ENCODE peak calls at places on chromosomes 11 and 22, in five cellular contexts. R is T-helper 2 cell; Q is CD4-positive, alpha-beta T cell; B is stimulated activated naive CD4-positive, alpha-beta T cell; V is naive thymus-derived CD8-positive, alpha-beta T cell. G is an unnamed sample.

GRCh38 chr11:27215471-27216267 is 147.3 kb downstream of the CCDC34 start:
- DNase-seq in R (no peak), Q (no peak), B (no peak), V (no peak), G (no peak)

GRCh38 chr11:123474994-123475393 is 44.9 kb downstream of the GRAMD1B start:
- DNase-seq in R (no peak), Q (no peak), B (no peak), V (no peak), G (no peak)

GRCh38 chr11:62805991-62806441 is 776 bp upstream of the NXF1 start:
- DNase-seq in R (peak), Q (peak), B (peak), V (no peak), G (no peak)

GRCh38 chr22:37544955-37545702 is 15.2 kb upstream of the CDC42EP1 start:
- DNase-seq in R (peak), Q (peak), B (peak), V (peak), G (peak)

GRCh38 chr22:24563246-24563645 is 7.4 kb downstream of the SNRPD3 start:
- DNase-seq in R (no peak), Q (no peak), B (no peak), V (no peak), G (no peak)

GRCh38 chr11:73530109-73530508 is 67.8 kb downstream of the FAM168A start:
- DNase-seq in R (no peak), Q (no peak), B (no peak), V (no peak), G (no peak)

GRCh38 chr22:36356708-36357694 is 30.8 kb downstream of the MYH9 start:
- DNase-seq in R (peak), Q (peak), B (peak), V (peak), G (no peak)

GRCh38 chr11:69718147-69718546 is 14.3 kb upstream of the FGF19 start:
- DNase-seq in R (peak), Q (no peak), B (no peak), V (no peak), G (no peak)

GRCh38 chr11:11973361-11973800 is 35.0 kb downstream of the DKK3 start:
- DNase-seq in R (no peak), Q (no peak), B (no peak), V (no peak), G (no peak)

GRCh38 chr11:120079750-120080610 is 57.9 kb downstream of the TRIM29 start:
- DNase-seq in R (no peak), Q (no peak), B (no peak), V (peak), G (no peak)

GRCh38 chr11:61516191-61516590 is 7.6 kb downstream of the LRRC10B start:
- DNase-seq in R (no peak), Q (no peak), B (no peak), V (no peak), G (no peak)

GRCh38 chr11:61952882-61953281 is 2.7 kb downstream of the BEST1 start:
- DNase-seq in R (no peak), Q (no peak), B (no peak), V (no peak), G (no peak)

GRCh38 chr11:65870706-65871681 is 1.6 kb downstream of the EFEMP2 start:
- DNase-seq in R (no peak), Q (no peak), B (no peak), V (no peak), G (no peak)

G was measured in activated T-helper 1 cell treated with anti-CD3 and anti-CD28 coated beads, Interleukin-12 subunit alpha, Interleukin-12 subunit beta, Interleukin-2, Interleukin-4 antibody, amounts not matched to agents 30 ng/mL and 10 ng/mL and 1 ng/mL, durations not matched to agents 14 hours and 24 hours and 36 hours.